ENCODE peak calls at places on chromosomes 16 and 17, in seven cellular contexts. V is IMR-90, X is H1, E is PC-3, L is HepG2, P is fibroblast of lung, T is neural progenitor cell. R is an unnamed sample.

GRCh38 chr17:57861000-57861736 is 11.3 kb upstream of the MRPS23 start:
- DNase-seq in T (peak; percentile 41), V (peak; percentile 60), X (no peak), L (peak; percentile 94), E (peak; percentile 50), P (peak; percentile 59), R (peak; percentile 63)

GRCh38 chr16:15975172-15975571 is 25.8 kb downstream of the ABCC1 start:
- DNase-seq in P (no peak), L (no peak), T (no peak), V (no peak), E (no peak), X (no peak), R (no peak)

GRCh38 chr17:80953471-80954315 is 37.9 kb upstream of the CHMP6 start:
- DNase-seq in E (no peak), V (no peak), X (no peak), L (no peak), T (peak; percentile 1), P (no peak), R (no peak)

GRCh38 chr17:17732892-17733670 is 51.8 kb downstream of the RAI1 start:
- DNase-seq in E (peak; percentile 48), L (no peak), P (peak; percentile 92), X (no peak), T (no peak), V (peak; percentile 81), R (peak; percentile 60)

GRCh38 chr16:53743149-53743566 is 39.2 kb downstream of the FTO start:
- DNase-seq in T (peak; percentile 51), L (peak; percentile 39), V (peak; percentile 18), E (peak; percentile 43), P (no peak), X (no peak), R (no peak)

GRCh38 chr17:60392845-60393702 is 1.1 kb upstream of the USP32 start:
- DNase-seq in P (peak; percentile 73), V (peak; percentile 60), L (peak; percentile 44), T (peak; percentile 14), E (peak; percentile 61), X (no peak), R (no peak)

GRCh38 chr17:81238490-81238814 is 403 bp downstream of the TEPSIN start:
- DNase-seq in T (no peak), X (no peak), P (no peak), E (no peak), L (no peak), V (no peak), R (no peak)

GRCh38 chr16:10929853-10930754 is 12.2 kb downstream of the DEXI start:
- DNase-seq in X (no peak), T (no peak), P (peak; percentile 62), E (no peak), V (no peak), L (no peak), R (no peak)

GRCh38 chr17:38663125-38663751 is 11.5 kb downstream of the EPOP start:
- DNase-seq in T (peak; percentile 95), X (peak; percentile 83), L (peak; percentile 90), E (peak; percentile 73), P (peak; percentile 43), V (peak; percentile 29), R (peak; percentile 65)

GRCh38 chr16:53664724-53665345 is 38.8 kb downstream of the RPGRIP1L start:
- DNase-seq in P (peak; percentile 97), E (no peak), T (no peak), V (peak; percentile 84), L (no peak), X (no peak), R (no peak)

GRCh38 chr16:76035689-76036088 is 241.5 kb upstream of the CNTNAP4 start:
- DNase-seq in T (peak; percentile 37), P (no peak), X (no peak), E (peak; percentile 18), V (no peak), L (no peak), R (no peak)

GRCh38 chr16:73179671-73180370 is 131.9 kb upstream of the ZFHX3 start:
- DNase-seq in P (no peak), E (no peak), X (no peak), T (no peak), V (no peak), L (no peak), R (no peak)

GRCh38 chr16:11321662-11322061 is 23.6 kb upstream of the RMI2 start:
- DNase-seq in T (no peak), X (no peak), V (no peak), P (no peak), L (no peak), E (no peak), R (no peak)

GRCh38 chr17:68318103-68318991 is 27.1 kb downstream of the ARSG start:
- DNase-seq in P (peak; percentile 72), V (peak; percentile 65), L (peak; percentile 87), T (no peak), X (no peak), E (peak; percentile 96), R (peak; percentile 97)

GRCh38 chr17:10699861-10700260 is 2.5 kb downstream of the ADPRM start:
- DNase-seq in V (no peak), T (no peak), E (no peak), P (no peak), X (no peak), L (no peak), R (no peak)

GRCh38 chr16:5512037-5512436 is 414.4 kb upstream of the EEF2KMT start:
- DNase-seq in P (no peak), V (no peak), T (no peak), E (no peak), X (no peak), L (no peak), R (no peak)
- H3K9me3 ChIP-seq in P (no peaks in the 10 kb centered on the region), V (peaks cover 35% of the 10 kb centered on the region), T (no peaks in the 10 kb centered on the region), E (no peaks in the 10 kb centered on the region), X (no peaks in the 10 kb centered on the region), L (peaks cover 15% of the 10 kb centered on the region), R (no peaks in the 10 kb centered on the region)

DNA sequence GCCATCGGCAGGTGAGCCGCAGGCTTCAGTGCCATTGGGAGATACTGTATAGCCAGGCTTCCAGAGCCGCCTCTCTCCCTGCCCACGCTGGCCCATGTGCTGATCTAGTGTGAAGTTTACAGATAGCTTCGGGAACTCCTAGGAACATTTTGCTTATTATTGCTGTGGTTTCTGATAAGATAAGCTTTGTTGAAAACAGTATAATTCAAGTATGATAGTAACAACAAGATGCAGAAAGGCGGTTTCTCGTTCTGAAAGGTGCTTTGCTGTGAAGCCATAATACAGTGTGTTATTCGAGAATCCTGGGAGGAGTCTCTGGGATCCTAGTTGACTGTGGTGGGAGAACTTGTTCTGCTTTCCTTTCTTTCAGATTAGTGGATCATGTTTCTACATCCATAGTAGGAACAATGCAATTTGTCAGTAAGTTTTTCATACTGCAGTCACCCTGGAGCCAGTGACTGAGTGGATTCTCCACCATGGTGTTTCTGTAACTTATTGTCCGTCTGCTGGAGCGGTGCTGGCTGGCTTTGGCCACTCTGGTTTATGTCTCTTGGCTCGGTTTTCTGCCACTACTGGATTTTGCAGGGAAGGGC is 31.5 kb downstream of the RAB11FIP3 start:
- DNase-seq in T (no peak), V (peak; percentile 56), E (no peak), P (peak; percentile 63), X (no peak), L (no peak), R (peak; percentile 16)
- H2AFZ ChIP-seq in T (no peak overlapping the region), V (no peak overlapping the region), E (no peak overlapping the region), P (no peak overlapping the region), X (no peak overlapping the region), L (no peak overlapping the region), R (no peak overlapping the region)

GRCh38 chr16:59341368-59341767 is 607.3 kb upstream of the GOT2 start:
- DNase-seq in T (peak; percentile 18), L (no peak), E (no peak), X (no peak), V (no peak), P (no peak), R (no peak)
- H3K9me3 ChIP-seq in T (no peaks in the 10 kb centered on the region), L (no peaks in the 10 kb centered on the region), E (no peaks in the 10 kb centered on the region), X (no peaks in the 10 kb centered on the region), V (no peaks in the 10 kb centered on the region), P (no peaks in the 10 kb centered on the region), R (no peaks in the 10 kb centered on the region)

GRCh38 chr17:32127156-32127897 is 15.0 kb upstream of the RHOT1 start:
- DNase-seq in X (no peak), P (peak; percentile 71), E (peak; percentile 49), T (peak; percentile 52), V (peak; percentile 54), L (no peak), R (peak; percentile 81)

GRCh38 chr17:32126325-32126724 is 16.0 kb upstream of the RHOT1 start:
- DNase-seq in V (no peak), L (no peak), T (no peak), E (no peak), P (no peak), X (no peak), R (no peak)

GRCh38 chr17:32125848-32126153 is 16.5 kb upstream of the RHOT1 start:
- DNase-seq in E (no peak), L (no peak), V (no peak), X (no peak), T (no peak), P (no peak), R (no peak)

GRCh38 chr17:32124985-32125847 is 17.1 kb upstream of the RHOT1 start:
- DNase-seq in P (no peak), L (no peak), V (no peak), E (no peak), X (no peak), T (no peak), R (no peak)

DNA sequence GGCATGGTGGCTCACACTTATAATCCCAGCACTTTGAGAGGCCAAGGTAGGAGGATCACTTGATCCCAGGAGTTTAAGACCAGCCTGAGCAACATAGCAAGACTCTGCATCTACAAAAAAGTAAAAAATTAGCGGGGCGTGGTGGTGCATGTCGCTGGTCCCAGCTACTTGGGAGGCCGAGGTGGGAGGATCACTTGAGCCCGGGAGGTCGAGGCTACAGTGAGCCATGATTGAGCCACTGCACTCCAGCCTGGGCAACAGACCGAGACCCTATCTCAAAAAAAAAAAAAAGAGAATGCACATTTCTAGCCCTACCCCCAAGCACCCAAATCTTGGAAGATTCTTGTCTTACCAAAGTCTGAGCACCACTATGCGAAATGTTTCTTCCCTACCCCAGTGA is 15.6 kb upstream of the RHOT1 start:
- DNase-seq in T (no peak), L (no peak), E (no peak), V (no peak), X (no peak), P (no peak), R (no peak)
- H2AFZ ChIP-seq in T (peak overlapping the region; percentile 96), L (no peak overlapping the region), E (peak overlapping the region; percentile 98), V (peak overlapping the region; percentile 98), X (peak overlapping the region; percentile 91), P (no peak overlapping the region), R (peak overlapping the region; percentile 76)

R was measured in PC-9.